ENCODE peak calls at places on chromosomes 12 and 14, in six cellular contexts. U is thyroid gland, V is breast epithelium, P is upper lobe of left lung, Q is heart left ventricle, F is A549. D is an unnamed sample. For H3K4me1, the result is how much of the 10 kb centered on the place peaks cover.

GRCh38 chr12:48183091-48183875 is at the start of gene CCDC184:
- DNase-seq in U (peak), V (no peak), P (peak), Q (peak), F (peak), D (peak)

GRCh38 chr12:92695056-92695455 is 7.7 kb upstream of the PLEKHG7 start:
- DNase-seq in U (no peak), V (no peak), P (no peak), Q (no peak), F (no peak), D (no peak)

GRCh38 chr14:56989359-56989758 is 179.1 kb upstream of the OTX2 start:
- DNase-seq in U (no peak), V (no peak), P (no peak), Q (no peak), F (no peak), D (no peak)

GRCh38 chr12:107533218-107533617 is 152.4 kb upstream of the PWP1 start:
- DNase-seq in U (no peak), V (no peak), P (no peak), Q (no peak), F (no peak), D (no peak)

GRCh38 chr12:12723681-12724420 is 6.7 kb downstream of the CDKN1B start:
- DNase-seq in U (peak), V (no peak), P (peak), Q (peak), F (peak), D (no peak)

GRCh38 chr12:11553871-11554533 is 95.5 kb upstream of the ETV6 start:
- DNase-seq in U (peak), V (no peak), P (peak), Q (no peak), F (peak), D (no peak)

GRCh38 chr12:18552829-18553228 is 185.0 kb downstream of the PLCZ1 start:
- DNase-seq in U (no peak), V (no peak), P (no peak), Q (no peak), F (no peak), D (no peak)

GRCh38 chr14:100523536-100524025 is 63.6 kb downstream of the BEGAIN start:
- DNase-seq in U (no peak), V (no peak), P (no peak), Q (no peak), F (no peak), D (no peak)

GRCh38 chr12:62640910-62641448 is 174.4 kb downstream of the MON2 start:
- DNase-seq in U (peak), V (no peak), P (no peak), Q (no peak), F (peak), D (no peak)

GRCh38 chr12:14611640-14612203 is 44.0 kb upstream of the PLBD1 start:
- DNase-seq in U (no peak), V (no peak), P (no peak), Q (no peak), F (no peak), D (no peak)

GRCh38 chr12:100077367-100077766 is 65.3 kb downstream of the BLTP3B start:
- DNase-seq in U (no peak), V (no peak), P (no peak), Q (no peak), F (peak), D (no peak)

GRCh38 chr12:47610847-47611246 is 95.0 kb downstream of the RPAP3 start:
- DNase-seq in U (no peak), V (no peak), P (no peak), Q (no peak), F (no peak), D (no peak)

GRCh38 chr12:38919191-38919590 is 13.8 kb upstream of the CPNE8 start:
- DNase-seq in U (no peak), V (no peak), P (no peak), Q (no peak), F (no peak), D (no peak)

GRCh38 chr14:67188326-67188725 is 914 bp upstream of the GARIN2 start:
- DNase-seq in U (no peak), V (no peak), P (no peak), Q (no peak), F (no peak), D (no peak)
- H3K4me1 ChIP-seq in U (under half), V (under half), P (under half), Q (under half), F (under half), D (under half)

GRCh38 chr14:103562385-103563088 is at the start of the genes BAG5 and COA8:
- DNase-seq in U (peak), V (peak), P (peak), Q (peak), F (peak), D (no peak)
- TF ChIP-seq POLR2A in U (peak), V (peak), P (peak), Q (peak), F (peak), D (peak)

DNA sequence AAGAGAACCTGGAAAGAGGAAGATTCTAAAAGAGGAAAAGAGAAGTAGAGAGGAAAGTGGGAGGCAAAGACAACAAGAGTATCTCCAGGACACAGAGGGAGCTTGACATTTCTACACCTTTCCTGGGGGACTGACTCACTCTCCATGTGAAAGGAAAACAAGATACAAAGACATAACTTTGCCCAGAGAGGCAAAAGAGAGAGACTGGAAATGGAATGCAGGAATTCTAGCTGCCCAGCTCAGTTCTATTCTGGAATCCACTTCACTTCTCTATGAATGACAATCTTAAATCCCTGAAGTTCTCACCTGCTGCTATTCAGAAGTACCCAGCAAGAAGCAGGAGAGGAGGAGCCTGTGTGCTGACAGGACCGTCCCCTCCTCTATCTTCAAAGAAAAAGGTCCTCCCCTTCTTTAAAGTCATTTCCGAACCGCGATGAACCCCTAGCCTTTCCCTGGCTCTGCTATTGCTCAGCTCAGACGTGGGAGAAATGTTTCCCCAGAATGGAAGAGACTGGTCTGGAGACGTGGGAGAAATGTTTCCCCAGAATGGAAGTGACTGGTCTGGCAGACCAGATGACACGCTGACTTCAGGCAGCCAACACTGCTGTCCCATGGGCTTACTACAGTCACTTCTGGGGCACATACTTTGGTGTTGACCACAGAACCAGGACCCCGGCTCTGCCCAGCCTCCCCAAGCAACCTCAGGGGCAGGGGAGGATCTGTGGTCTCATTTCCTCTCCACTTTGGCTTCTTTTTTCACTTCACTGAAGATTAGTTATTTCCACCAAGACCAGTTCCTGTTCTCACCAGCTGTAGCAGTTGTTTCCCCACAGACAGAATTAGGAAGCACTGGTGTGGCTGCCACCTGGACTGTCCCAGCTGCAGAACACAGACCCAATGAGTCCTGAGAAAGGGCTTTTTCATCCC is 8.3 kb downstream of the FMNL3 start:
- DNase-seq in U (peak), V (no peak), P (peak), Q (no peak), F (no peak), D (no peak)
- H3K27ac ChIP-seq in U (peak), V (peak), P (peak), Q (peak), F (no peak), D (no peak)

GRCh38 chr12:76765598-76765997 is 1.7 kb downstream of the ZDHHC17 start:
- DNase-seq in U (no peak), V (no peak), P (no peak), Q (no peak), F (no peak), D (no peak)

GRCh38 chr12:76762556-76762955 is 1.4 kb upstream of the ZDHHC17 start:
- DNase-seq in U (no peak), V (no peak), P (no peak), Q (no peak), F (no peak), D (no peak)

GRCh38 chr12:76766161-76766560 is 2.2 kb downstream of the ZDHHC17 start:
- DNase-seq in U (no peak), V (no peak), P (no peak), Q (no peak), F (no peak), D (no peak)

GRCh38 chr12:76764856-76765255 is 941 bp downstream of the ZDHHC17 start:
- DNase-seq in U (no peak), V (no peak), P (no peak), Q (no peak), F (no peak), D (no peak)

GRCh38 chr12:76763746-76764675 is at the start of gene ZDHHC17:
- DNase-seq in U (peak), V (peak), P (peak), Q (peak), F (peak), D (peak)
- H3K4me1 ChIP-seq in U (under half), V (under half), P (under half), Q (under half), F (under half), D (under half)

DNA sequence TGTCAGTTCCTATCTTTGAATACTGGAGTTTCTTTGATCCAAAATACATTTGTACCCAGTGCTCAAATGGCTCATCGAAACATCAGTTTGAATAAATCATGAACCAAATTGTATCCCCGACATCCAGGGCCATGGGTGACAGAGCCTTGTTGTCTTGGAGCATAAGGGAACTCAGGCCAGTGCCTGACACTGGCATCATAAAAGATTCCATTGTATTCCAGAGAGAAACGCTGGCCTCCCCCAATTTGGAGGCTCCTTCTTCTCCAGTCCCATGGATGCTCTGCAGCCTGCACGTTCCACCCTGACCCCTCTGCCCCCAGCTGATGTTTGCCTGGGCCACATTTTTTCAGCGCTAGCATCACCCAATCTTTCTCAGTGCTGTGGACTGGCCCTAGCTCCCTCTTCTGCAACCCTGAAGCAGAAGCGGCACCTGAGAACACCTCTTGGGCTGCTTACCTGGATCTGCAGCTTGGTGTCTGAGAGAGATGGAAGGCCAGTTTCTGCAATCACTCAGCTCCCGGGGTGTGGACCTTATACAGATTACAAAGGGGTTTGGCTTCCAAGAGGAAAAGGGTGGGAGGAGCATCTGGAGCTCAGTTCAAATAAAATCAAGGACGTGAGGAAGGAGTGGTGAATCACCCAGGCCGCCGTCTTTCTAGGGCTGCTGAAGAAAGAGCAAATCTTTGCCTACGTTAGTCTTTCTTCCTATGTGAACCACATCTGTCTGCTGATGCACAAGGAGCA is at the start of gene RNASE1:
- DNase-seq in U (peak), V (no peak), P (peak), Q (no peak), F (peak), D (no peak)
- TF ChIP-seq POLR2A in U (peak), V (no peak), P (peak), Q (peak), F (no peak), D (peak)